ENCODE peak calls at places on chromosomes 16 and 17, in ten cellular contexts. A is vagina, V is spleen, K is stomach, W is suprapubic skin, O is HCT116, P is transverse colon, S is GM12892, B is GM12891, C is upper lobe of left lung. F is an unnamed sample.

GRCh38 chr16:63787014-63787413 is 1334.8 kb downstream of the CDH11 start:
- DNase-seq in A (no peak), C (no peak), V (no peak), O (no peak), S (no peak), K (no peak), B (no peak), P (no peak), W (no peak), F (no peak)

GRCh38 chr17:8413321-8413720 is 15.7 kb upstream of the RNF222 start:
- DNase-seq in C (no peak), S (no peak), V (no peak), B (no peak), A (no peak), K (no peak), P (no peak), O (no peak), W (no peak), F (no peak)

GRCh38 chr16:71746442-71747046 is 22.0 kb upstream of the PHLPP2 start:
- DNase-seq in K (no peak), A (no peak), W (no peak), C (no peak), V (no peak), S (peak), P (no peak), O (peak), B (peak), F (no peak)

GRCh38 chr16:61432421-61432820 is 603.8 kb downstream of the CDH8 start:
- DNase-seq in S (no peak), W (no peak), K (no peak), O (no peak), P (no peak), B (no peak), C (no peak), V (no peak), A (no peak), F (no peak)

GRCh38 chr17:78341559-78342437 is 18.1 kb downstream of the SOCS3 start:
- DNase-seq in V (peak), W (peak), B (no peak), P (peak), C (peak), A (no peak), K (peak), O (no peak), S (no peak), F (peak)

GRCh38 chr17:8894673-8895578 is 27.5 kb upstream of the PIK3R6 start:
- DNase-seq in P (peak), O (peak), A (no peak), K (peak), W (no peak), C (peak), B (no peak), S (peak), V (peak), F (peak)

GRCh38 chr17:50297407-50297865 is 23.2 kb downstream of the TMEM92 start:
- DNase-seq in B (peak), C (peak), V (peak), P (peak), O (peak), W (peak), S (peak), K (peak), A (no peak), F (peak)

GRCh38 chr17:77460514-77461046 is 319.8 kb downstream of the SEC14L1 start:
- DNase-seq in V (no peak), B (no peak), C (no peak), W (no peak), S (no peak), O (no peak), A (no peak), P (no peak), K (no peak), F (no peak)

GRCh38 chr17:74394977-74395376 is 27.7 kb downstream of the GPR142 start:
- DNase-seq in O (no peak), B (no peak), K (peak), W (no peak), V (no peak), C (no peak), P (peak), S (no peak), A (no peak), F (peak)

GRCh38 chr16:51407199-51407598 is 256.1 kb upstream of the SALL1 start:
- DNase-seq in K (no peak), V (no peak), B (no peak), W (no peak), O (no peak), C (no peak), P (no peak), A (no peak), S (no peak), F (no peak)

GRCh38 chr16:75640598-75640997 is 6.9 kb downstream of the KARS1 start:
- DNase-seq in W (no peak), O (no peak), P (no peak), C (no peak), B (no peak), S (no peak), A (no peak), K (no peak), V (no peak), F (no peak)

GRCh38 chr16:48558269-48558915 is 51.6 kb downstream of the N4BP1 start:
- DNase-seq in K (no peak), V (no peak), C (no peak), S (no peak), O (no peak), P (no peak), A (no peak), B (no peak), W (no peak), F (no peak)

GRCh38 chr16:68401871-68402747 is 46.2 kb downstream of the SMPD3 start:
- DNase-seq in A (no peak), W (no peak), C (no peak), P (no peak), B (no peak), V (peak), K (no peak), O (no peak), S (no peak), F (no peak)

GRCh38 chr16:47779201-47780016 is 318.3 kb downstream of the PHKB start:
- DNase-seq in O (no peak), V (peak), A (no peak), K (no peak), S (peak), B (no peak), C (no peak), P (no peak), W (no peak), F (no peak)

GRCh38 chr17:27471321-27472269 is 15.3 kb downstream of the KSR1 start:
- DNase-seq in K (no peak), B (no peak), P (peak), S (no peak), A (no peak), W (no peak), C (no peak), V (no peak), O (peak), F (no peak)

GRCh38 chr17:37107406-37108083 is 158.8 kb downstream of the AATF start:
- DNase-seq in W (no peak), O (no peak), V (no peak), A (no peak), K (peak), B (no peak), C (peak), P (no peak), S (no peak), F (peak)

GRCh38 chr17:66951605-66951953 is 12.9 kb upstream of the CACNG4 start:
- DNase-seq in W (no peak), P (no peak), S (no peak), O (no peak), B (no peak), A (no peak), K (no peak), V (no peak), C (no peak), F (peak)

GRCh38 chr17:45784583-45785372 is 658 bp downstream of the CRHR1 start:
- DNase-seq in S (peak), K (peak), V (peak), P (no peak), C (no peak), W (no peak), B (peak), O (no peak), A (no peak), F (peak)

GRCh38 chr16:15795615-15796014 is 61.2 kb downstream of the MYH11 start:
- DNase-seq in C (no peak), P (no peak), W (no peak), O (no peak), B (no peak), S (no peak), A (no peak), V (no peak), K (no peak), F (no peak)

GRCh38 chr17:6374271-6374691 is 60.6 kb downstream of the AIPL1 start:
- DNase-seq in V (no peak), W (no peak), P (no peak), S (no peak), O (peak), A (peak), C (no peak), B (no peak), K (no peak), F (no peak)

GRCh38 chr17:34398990-34399389 is 36.0 kb upstream of the CCL1 start:
- DNase-seq in B (no peak), P (no peak), S (no peak), C (no peak), K (no peak), V (no peak), W (no peak), O (no peak), A (no peak), F (no peak)

GRCh38 chr17:75105269-75106080 is 4.3 kb upstream of the ARMC7 start:
- DNase-seq in W (no peak), A (no peak), O (no peak), V (no peak), P (peak), K (peak), C (peak), S (peak), B (peak), F (peak)

GRCh38 chr16:56814537-56815432 is 50.2 kb upstream of the SLC12A3 start:
- DNase-seq in K (no peak), V (no peak), S (no peak), W (no peak), O (no peak), C (no peak), A (no peak), P (no peak), B (no peak), F (no peak)
- TF ChIP-seq POLR2A in K (no peak), V (no peak), S (no peak), W (no peak), O (no peak), C (no peak), A (no peak), P (no peak), B (no peak), F (no peak)

DNA sequence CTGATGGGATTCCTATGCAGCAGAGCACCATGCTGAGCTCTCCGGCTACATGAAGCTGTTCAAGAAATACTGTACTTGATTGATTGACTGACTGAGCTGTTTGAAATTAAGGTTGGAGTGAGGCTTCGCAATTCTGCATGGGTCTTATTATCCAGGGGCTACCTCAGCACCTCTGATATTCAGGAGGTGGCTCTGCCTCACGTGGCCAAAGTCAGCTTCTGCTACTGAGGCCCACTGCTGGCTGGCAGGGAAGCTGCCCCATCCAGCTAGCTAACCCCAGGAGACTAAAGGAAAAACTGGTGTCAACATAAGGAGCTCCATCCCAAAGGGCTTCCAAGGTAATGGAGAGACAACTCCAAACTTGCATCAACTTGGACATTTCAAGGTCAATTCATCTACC is 66.2 kb upstream of the TRAP1 start:
- DNase-seq in V (no peak), C (no peak), O (no peak), P (no peak), W (no peak), A (no peak), S (no peak), K (no peak), B (no peak), F (no peak)
- TF ChIP-seq POLR2AphosphoS5 in V (no peak), C (no peak), O (no peak), P (no peak), W (no peak), A (no peak), S (no peak), K (no peak), B (no peak), F (no peak)

GRCh38 chr16:1401061-1401757 is 13.3 kb downstream of the UNKL start:
- DNase-seq in K (no peak), B (no peak), C (no peak), A (no peak), S (no peak), W (no peak), V (no peak), O (no peak), P (no peak), F (no peak)

GRCh38 chr16:1397779-1398178 is 16.7 kb downstream of the UNKL start:
- DNase-seq in S (no peak), W (no peak), C (no peak), O (no peak), A (no peak), P (no peak), B (no peak), V (no peak), K (no peak), F (no peak)

GRCh38 chr16:1398351-1398750 is 16.2 kb downstream of the UNKL start:
- DNase-seq in W (no peak), V (no peak), C (no peak), P (no peak), K (no peak), A (no peak), O (no peak), S (no peak), B (no peak), F (no peak)

GRCh38 chr16:1401758-1402154 is 12.7 kb downstream of the UNKL start:
- DNase-seq in S (no peak), A (no peak), P (no peak), C (no peak), B (no peak), W (no peak), V (no peak), O (no peak), K (no peak), F (no peak)

DNA sequence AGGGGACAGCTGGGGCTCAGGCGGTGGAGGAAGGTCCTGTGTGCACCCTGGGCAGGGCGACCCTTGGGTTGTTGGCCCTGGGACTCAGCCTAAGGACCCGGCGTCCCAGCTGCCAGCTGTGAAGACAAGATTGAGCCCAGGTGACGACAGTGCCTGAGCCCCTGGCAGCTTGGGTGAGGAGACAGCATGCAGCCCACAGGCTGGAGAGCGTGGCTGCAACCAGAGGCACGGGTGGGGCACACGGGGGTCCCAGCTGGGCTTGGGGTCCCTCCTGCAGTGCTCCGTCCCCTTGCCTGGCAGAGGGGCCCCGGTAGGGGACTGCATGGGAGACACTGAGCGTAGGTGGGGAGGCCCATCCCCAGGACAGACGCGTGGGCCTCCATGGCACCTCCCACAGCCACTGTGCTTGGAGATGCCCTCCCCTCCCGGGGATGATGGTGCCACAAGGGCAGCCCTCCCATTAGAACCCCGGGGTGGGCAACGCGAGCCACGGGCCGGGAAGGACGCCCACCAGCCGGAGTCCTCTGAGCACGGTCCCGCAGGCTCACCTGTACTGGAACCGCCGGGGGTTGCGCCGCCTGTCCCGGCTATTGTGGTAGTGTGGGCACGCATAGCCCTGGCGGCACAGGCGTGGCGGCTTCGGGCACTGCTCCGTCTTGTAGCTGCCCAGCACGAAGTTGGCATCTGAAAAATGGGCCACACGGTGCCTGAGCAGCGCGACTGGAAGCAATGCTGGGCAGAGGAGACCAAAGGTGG is 15.5 kb downstream of the UNKL start:
- DNase-seq in S (no peak), B (no peak), V (no peak), O (no peak), W (no peak), A (no peak), C (no peak), P (no peak), K (no peak), F (no peak)
- TF ChIP-seq POLR2A in S (no peak), B (no peak), V (no peak), O (no peak), W (no peak), A (no peak), C (no peak), P (no peak), K (no peak), F (no peak)

GRCh38 chr17:82494236-82495055 is 25.1 kb upstream of the FOXK2 start:
- DNase-seq in O (peak), V (peak), B (peak), P (peak), W (peak), K (peak), C (peak), S (peak), A (no peak), F (peak)
- TF ChIP-seq POLR2AphosphoS5 in O (peak), V (peak), B (no peak), P (no peak), W (peak), K (peak), C (no peak), S (no peak), A (peak), F (peak)

GRCh38 chr16:87854053-87854906 is 15.0 kb downstream of the SLC7A5 start:
- DNase-seq in S (no peak), A (no peak), O (no peak), V (peak), B (no peak), W (no peak), P (peak), K (no peak), C (no peak), F (no peak)
- TF ChIP-seq POLR2A in S (no peak), A (no peak), O (no peak), V (no peak), B (no peak), W (no peak), P (no peak), K (no peak), C (no peak), F (no peak)

F was measured in prostate gland.